ENCODE peak calls at places on chromosomes 11 and 22, in seven cellular contexts. E is right cardiac atrium, Y is lung microvascular endothelial cell, D is HEK293T, P is uterus, G is skeletal muscle cell, J is endothelial cell. B is an unnamed sample.

GRCh38 chr11:7522106-7522505 is 8.3 kb downstream of the PPFIBP2 start:
- DNase-seq in E (no peak), Y (no peak), D (no peak), P (no peak), G (no peak), J (no peak), B (no peak)

GRCh38 chr11:103623933-103624332 is 412.5 kb upstream of the DDI1 start:
- DNase-seq in E (no peak), Y (no peak), D (no peak), P (no peak), G (no peak), J (no peak), B (no peak)

GRCh38 chr11:2300290-2300935 is 1.3 kb downstream of the C11orf21 start:
- DNase-seq in E (no peak), Y (no peak), D (no peak), P (no peak), G (no peak), J (no peak), B (peak)

GRCh38 chr11:119745776-119746535 is 17.0 kb upstream of the NECTIN1 start:
- DNase-seq in E (no peak), Y (no peak), D (no peak), P (no peak), G (no peak), J (no peak), B (no peak)

GRCh38 chr11:119888119-119888518 is 159.1 kb upstream of the NECTIN1 start:
- DNase-seq in E (no peak), Y (no peak), D (peak), P (no peak), G (no peak), J (no peak), B (no peak)

GRCh38 chr11:126109941-126110731 is 47.5 kb upstream of the CDON start:
- DNase-seq in E (peak), Y (no peak), D (no peak), P (no peak), G (no peak), J (no peak), B (no peak)

GRCh38 chr11:133536198-133536597 is 3.9 kb upstream of the OPCML start:
- DNase-seq in E (no peak), Y (no peak), D (no peak), P (no peak), G (no peak), J (no peak), B (no peak)

GRCh38 chr22:29268511-29269229 is 602 bp downstream of the EWSR1 start:
- DNase-seq in E (peak), Y (peak), D (no peak), P (peak), G (peak), J (peak), B (peak)

GRCh38 chr11:77656362-77656761 is 18.8 kb upstream of the CLNS1A start:
- DNase-seq in E (no peak), Y (no peak), D (no peak), P (no peak), G (no peak), J (no peak), B (no peak)

B was measured in CD4-positive, alpha-beta memory T cell.